ENCODE peak calls at places on chromosome 5, in seven cellular contexts. E, N, X, P, D, Q and F are unnamed samples.

GRCh38 chr5:979100-979817 is 29.3 kb upstream of the NKD2 start:
- DNase-seq in E (no peak), N (no peak), X (no peak), P (no peak), D (no peak), Q (no peak), F (no peak)

GRCh38 chr5:149654282-149654681 is 73.0 kb downstream of the ARHGEF37 start:
- DNase-seq in E (no peak), N (no peak), X (no peak), P (no peak), D (no peak), Q (no peak), F (no peak)

GRCh38 chr5:140214831-140215230 is 39.8 kb downstream of the CYSTM1 start:
- DNase-seq in E (peak), N (no peak), X (no peak), P (no peak), D (peak), Q (no peak), F (no peak)

GRCh38 chr5:98498028-98498427 is 275.4 kb upstream of the RGMB start:
- DNase-seq in E (no peak), N (no peak), X (no peak), P (no peak), D (peak), Q (no peak), F (no peak)

GRCh38 chr5:96432245-96433065 is 593 bp downstream of the PCSK1 start:
- DNase-seq in E (peak), N (no peak), X (no peak), P (peak), D (no peak), Q (peak), F (no peak)

GRCh38 chr5:168073311-168073710 is 218.1 kb upstream of the WWC1 start:
- DNase-seq in E (no peak), N (no peak), X (no peak), P (no peak), D (no peak), Q (no peak), F (no peak)

GRCh38 chr5:80037366-80037765 is 2.2 kb downstream of the THBS4 start:
- DNase-seq in E (no peak), N (no peak), X (no peak), P (no peak), D (no peak), Q (no peak), F (no peak)

GRCh38 chr5:73160239-73160671 is 12.7 kb upstream of the TMEM174 start:
- DNase-seq in E (peak), N (no peak), X (peak), P (no peak), D (peak), Q (no peak), F (no peak)

GRCh38 chr5:93092349-93093105 is 488.5 kb downstream of the NR2F1-AS1 start:
- DNase-seq in E (peak), N (no peak), X (no peak), P (no peak), D (no peak), Q (no peak), F (peak)

GRCh38 chr5:139805545-139805944 is 9.9 kb downstream of the PSD2 start:
- DNase-seq in E (no peak), N (no peak), X (no peak), P (no peak), D (no peak), Q (no peak), F (no peak)